ENCODE peak calls at places on chromosomes 4 and X, in ten cellular contexts. S, P, G, Z, R, N, D, F, Q and V are unnamed samples.

GRCh38 chr4:82138376-82138775 is 235.4 kb downstream of the HNRNPD start:
- DNase-seq in N (no peak), D (no peak), R (no peak), Q (no peak), P (no peak), F (no peak), S (no peak), G (no peak), Z (no peak), V (no peak)

GRCh38 chrX:152904151-152905080 is 6.5 kb downstream of the ZNF185 start:
- DNase-seq in P (peak), Z (no peak), R (peak), N (peak), Q (no peak), S (no peak), F (peak), G (peak), D (no peak), V (peak)

GRCh38 chrX:1421433-1422134 is 29.7 kb upstream of the SLC25A6 start:
- DNase-seq in D (no peak), S (no peak), N (no peak), R (peak), Q (no peak), Z (no peak), F (no peak), G (no peak), P (no peak), V (no peak)

GRCh38 chrX:96684339-96685204 is at the start of gene DIAPH2:
- DNase-seq in Z (peak), S (peak), P (peak), D (peak), Q (peak), N (peak), G (peak), R (peak), F (no peak), V (peak)

GRCh38 chrX:23736030-23736429 is 7.0 kb downstream of the ACOT9 start:
- DNase-seq in Q (no peak), R (no peak), S (no peak), N (no peak), G (no peak), D (no peak), F (no peak), P (no peak), Z (no peak), V (no peak)

GRCh38 chr4:52659722-52660261 is 691 bp upstream of the USP46 start:
- DNase-seq in S (no peak), Z (no peak), N (peak), Q (peak), F (peak), R (peak), P (peak), G (peak), D (no peak), V (no peak)

GRCh38 chr4:100360211-100360610 is 157.6 kb downstream of the EMCN start:
- DNase-seq in S (no peak), R (no peak), N (no peak), P (no peak), Z (no peak), F (no peak), Q (no peak), D (no peak), G (no peak), V (no peak)

GRCh38 chrX:32137525-32137924 is 1065.7 kb upstream of the FTHL17 start:
- DNase-seq in F (no peak), S (no peak), D (no peak), G (no peak), Q (no peak), Z (no peak), R (no peak), P (no peak), N (peak), V (no peak)

GRCh38 chr4:161522031-161522430 is 641.8 kb downstream of the FSTL5 start:
- DNase-seq in P (no peak), Q (no peak), Z (no peak), N (no peak), R (no peak), S (no peak), G (no peak), F (no peak), D (no peak), V (no peak)

GRCh38 chrX:106716004-106716403 is 10.5 kb upstream of the RNF128 start:
- DNase-seq in G (no peak), D (no peak), S (no peak), Q (no peak), P (no peak), N (no peak), F (no peak), Z (no peak), R (no peak), V (no peak)

GRCh38 chr4:114598191-114599121 is at the start of gene UGT8:
- DNase-seq in P (peak), R (peak), F (peak), Z (peak), D (no peak), N (peak), S (no peak), G (no peak), Q (peak), V (peak)

GRCh38 chrX:40855411-40855810 is 120.1 kb upstream of the MED14 start:
- DNase-seq in P (no peak), F (no peak), Z (no peak), N (no peak), Q (no peak), D (no peak), R (no peak), S (no peak), G (no peak), V (no peak)

GRCh38 chr4:20251796-20252655 is at the start of gene SLIT2:
- DNase-seq in Z (peak), Q (peak), D (peak), S (no peak), F (peak), G (peak), P (peak), N (peak), R (peak), V (peak)

GRCh38 chrX:2451456-2452316 is 49.1 kb downstream of the DHRSX start:
- DNase-seq in F (peak), Z (peak), S (no peak), P (no peak), Q (no peak), R (peak), N (peak), D (no peak), G (no peak), V (no peak)

GRCh38 chr4:102151696-102152095 is 193.6 kb downstream of the SLC39A8 start:
- DNase-seq in Q (no peak), P (no peak), G (no peak), Z (no peak), R (no peak), S (no peak), F (no peak), N (no peak), D (no peak), V (no peak)

GRCh38 chr4:99803702-99804101 is 12.9 kb upstream of the DAPP1 start:
- DNase-seq in N (no peak), F (no peak), D (no peak), G (no peak), Z (no peak), S (no peak), Q (no peak), R (no peak), P (no peak), V (no peak)

GRCh38 chr4:136078971-136079370 is 1453.3 kb downstream of the PCDH18 start:
- DNase-seq in Q (no peak), N (no peak), R (no peak), G (peak), D (no peak), S (no peak), Z (no peak), P (no peak), F (no peak), V (no peak)

DNA sequence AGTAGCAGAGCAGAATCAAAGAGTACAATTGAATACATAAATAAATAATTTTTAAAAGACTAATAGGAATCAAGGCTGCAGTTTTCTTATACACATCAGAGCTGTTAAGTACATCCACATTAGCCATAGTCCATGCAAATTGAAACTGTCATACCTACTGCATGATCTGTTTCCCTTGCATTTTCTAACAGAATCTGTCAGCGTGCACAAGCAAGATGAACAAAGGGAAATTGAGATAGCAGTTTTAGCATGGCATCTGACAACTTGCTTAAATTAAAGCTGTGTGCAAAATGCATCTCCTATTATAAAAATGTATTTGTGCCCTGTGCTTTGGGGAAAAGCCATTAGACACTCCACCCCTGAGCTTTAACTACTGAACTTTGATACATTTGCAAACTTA is 703.5 kb upstream of the GRID2 start:
- DNase-seq in R (no peak), Q (no peak), Z (no peak), D (no peak), G (no peak), P (no peak), S (no peak), F (no peak), N (no peak), V (no peak)
- TF ChIP-seq POLR2AphosphoS5 in R (no peak), Q (no peak), Z (no peak), D (no peak), G (no peak), P (no peak), S (no peak), F (no peak), N (no peak), V (no peak)

GRCh38 chr4:138241281-138242075 is 671 bp downstream of the SLC7A11 start:
- DNase-seq in N (no peak), Z (no peak), G (peak), F (peak), D (no peak), P (no peak), S (no peak), R (peak), Q (no peak), V (no peak)
- TF ChIP-seq POLR2AphosphoS5 in N (no peak), Z (no peak), G (no peak), F (no peak), D (no peak), P (no peak), S (no peak), R (no peak), Q (no peak), V (no peak)

GRCh38 chr4:174598800-174599199 is 76.5 kb upstream of the HPGD start:
- DNase-seq in F (no peak), G (no peak), N (no peak), Z (no peak), Q (no peak), D (no peak), P (no peak), R (no peak), S (no peak), V (no peak)
- TF ChIP-seq POLR2AphosphoS5 in F (no peak), G (no peak), N (no peak), Z (no peak), Q (no peak), D (no peak), P (no peak), R (no peak), S (no peak), V (no peak)

DNA sequence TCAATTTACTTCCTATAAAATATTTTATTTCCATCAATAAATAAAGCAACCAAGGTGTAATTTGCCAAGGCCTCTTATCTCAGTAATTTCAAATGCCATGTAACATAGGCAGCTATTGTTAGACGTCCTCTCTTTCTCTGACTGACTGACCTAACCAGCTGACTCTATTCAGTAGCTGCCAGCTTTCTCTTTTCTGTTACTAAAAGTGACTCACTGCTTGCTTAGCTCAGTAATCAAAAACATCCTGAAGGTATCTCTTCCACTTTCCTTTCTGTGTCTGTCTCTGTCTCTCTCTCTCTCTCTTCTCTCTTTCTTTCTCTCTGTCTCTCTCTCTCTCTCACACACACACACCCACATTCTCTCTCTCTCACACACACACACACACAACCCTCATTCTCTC is 134.2 kb downstream of the SPOCK3 start:
- DNase-seq in S (peak), D (no peak), N (no peak), Z (no peak), F (no peak), Q (no peak), G (no peak), P (no peak), R (no peak), V (no peak)
- TF ChIP-seq POLR2AphosphoS5 in S (no peak), D (no peak), N (no peak), Z (no peak), F (no peak), Q (no peak), G (no peak), P (no peak), R (no peak), V (no peak)

GRCh38 chr4:37890501-37891220 is at the start of gene TBC1D1:
- DNase-seq in R (peak), P (peak), D (no peak), F (no peak), S (no peak), N (peak), G (peak), Z (no peak), Q (peak), V (peak)

GRCh38 chr4:37893164-37893563 is 2.3 kb downstream of the TBC1D1 start:
- DNase-seq in Q (no peak), Z (no peak), N (no peak), F (no peak), G (no peak), D (no peak), S (no peak), P (no peak), R (no peak), V (no peak)

GRCh38 chr4:37891221-37892159 is 606 bp downstream of the TBC1D1 start:
- DNase-seq in Z (no peak), G (no peak), P (peak), S (no peak), Q (peak), F (no peak), R (no peak), D (no peak), N (peak), V (peak)

GRCh38 chr4:37892641-37893040 is 1.8 kb downstream of the TBC1D1 start:
- DNase-seq in P (peak), S (no peak), R (peak), F (no peak), N (no peak), G (peak), Q (peak), Z (no peak), D (no peak), V (peak)

GRCh38 chr4:37889849-37890500 is 909 bp upstream of the TBC1D1 start:
- DNase-seq in Z (no peak), R (peak), D (no peak), G (no peak), N (peak), Q (no peak), F (no peak), P (peak), S (no peak), V (no peak)
- TF ChIP-seq POLR2AphosphoS5 in Z (no peak), R (peak), D (no peak), G (no peak), N (no peak), Q (no peak), F (no peak), P (no peak), S (no peak), V (no peak)

GRCh38 chr4:6777636-6778281 is 4.8 kb upstream of the KIAA0232 start:
- DNase-seq in Q (peak), R (peak), S (no peak), F (no peak), G (peak), P (peak), N (no peak), D (no peak), Z (no peak), V (no peak)
- TF ChIP-seq POLR2AphosphoS5 in Q (no peak), R (no peak), S (no peak), F (no peak), G (no peak), P (no peak), N (no peak), D (no peak), Z (no peak), V (no peak)

GRCh38 chr4:171025776-171026175 is 787.4 kb upstream of the GALNTL6 start:
- DNase-seq in Z (no peak), G (peak), S (no peak), Q (no peak), D (no peak), P (no peak), N (no peak), F (no peak), R (no peak), V (no peak)
- TF ChIP-seq POLR2AphosphoS5 in Z (no peak), G (peak), S (no peak), Q (no peak), D (no peak), P (no peak), N (no peak), F (no peak), R (no peak), V (no peak)

GRCh38 chr4:1133033-1133432 is 19.7 kb upstream of the RNF212 start:
- DNase-seq in D (no peak), P (no peak), N (no peak), S (no peak), F (no peak), R (no peak), Z (no peak), Q (no peak), G (no peak), V (no peak)

GRCh38 chr4:1126506-1126905 is 13.1 kb upstream of the RNF212 start:
- DNase-seq in G (no peak), P (no peak), Z (no peak), D (no peak), S (no peak), N (no peak), Q (no peak), R (no peak), F (no peak), V (no peak)

GRCh38 chr4:1136028-1136427 is 22.7 kb upstream of the RNF212 start:
- DNase-seq in F (no peak), P (peak), N (no peak), S (no peak), D (no peak), R (no peak), G (peak), Z (no peak), Q (peak), V (no peak)

DNA sequence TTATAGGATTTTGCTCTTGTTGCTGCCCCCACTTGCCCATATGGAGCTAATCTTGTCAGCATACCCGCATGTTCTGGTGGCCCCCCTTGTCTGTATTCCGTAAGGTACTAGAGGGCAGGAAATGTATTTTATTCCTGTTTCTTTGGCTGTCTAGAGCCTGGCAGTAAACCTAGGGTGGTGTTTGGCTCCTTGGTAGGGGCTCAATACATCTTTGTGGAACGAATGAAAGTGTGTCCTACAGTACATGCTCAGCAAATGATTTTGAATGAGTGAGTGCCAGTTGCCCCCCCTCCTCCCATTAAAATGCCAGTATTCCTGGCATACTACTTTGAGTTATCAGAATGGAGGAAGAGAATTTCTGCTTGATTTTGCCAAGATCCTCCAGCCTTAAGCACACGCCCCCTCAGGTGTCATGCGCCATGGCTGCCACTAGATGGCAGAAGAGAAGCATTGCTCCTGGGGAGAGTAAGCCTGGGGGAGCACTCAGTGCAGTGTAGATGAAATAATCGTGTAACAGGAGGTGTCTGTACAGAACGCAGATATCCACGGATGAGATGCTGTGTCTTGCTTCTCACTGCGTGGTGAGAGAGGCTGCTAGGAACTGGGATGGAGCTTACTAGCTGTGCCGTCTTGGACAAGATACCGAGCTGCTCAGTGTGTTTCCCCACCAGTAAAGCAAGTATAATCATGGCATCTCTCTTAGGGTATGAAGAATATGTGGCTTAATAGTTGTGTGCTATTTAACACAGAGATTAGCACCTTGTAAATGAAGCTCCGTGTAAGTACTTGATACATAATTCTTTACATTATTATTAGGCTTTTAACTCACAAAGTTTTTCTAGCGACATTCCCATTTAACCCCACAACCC is 17.2 kb upstream of the RNF212 start:
- DNase-seq in S (peak), Z (peak), F (peak), R (peak), Q (peak), G (peak), N (peak), P (peak), D (peak), V (peak)
- TF ChIP-seq POLR2AphosphoS5 in S (no peak), Z (no peak), F (no peak), R (no peak), Q (no peak), G (no peak), N (no peak), P (no peak), D (peak), V (no peak)

DNA sequence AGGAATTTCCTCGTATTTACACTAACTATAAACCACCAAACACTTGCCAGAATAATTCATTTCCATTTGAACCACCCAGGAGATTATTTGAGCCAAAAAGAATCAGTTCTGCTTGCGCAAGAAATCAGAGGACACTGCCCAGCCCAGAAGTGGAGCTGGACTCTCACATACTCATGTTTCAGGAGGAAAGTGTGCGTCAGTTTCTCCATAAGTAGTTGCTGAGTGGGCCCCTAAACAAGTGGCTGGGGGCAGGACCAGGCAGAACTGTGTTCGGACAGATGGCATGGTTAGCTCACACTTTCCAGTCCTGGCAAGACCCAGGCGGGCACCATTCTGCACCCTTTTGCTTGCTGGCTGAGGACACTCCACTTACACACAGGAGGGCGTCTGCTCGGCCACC is 38.8 kb downstream of the BTC start:
- DNase-seq in P (peak), F (no peak), S (no peak), G (no peak), Q (peak), D (no peak), N (no peak), R (no peak), Z (no peak), V (no peak)
- TF ChIP-seq POLR2AphosphoS5 in P (no peak), F (no peak), S (no peak), G (no peak), Q (peak), D (no peak), N (no peak), R (no peak), Z (no peak), V (no peak)

DNA sequence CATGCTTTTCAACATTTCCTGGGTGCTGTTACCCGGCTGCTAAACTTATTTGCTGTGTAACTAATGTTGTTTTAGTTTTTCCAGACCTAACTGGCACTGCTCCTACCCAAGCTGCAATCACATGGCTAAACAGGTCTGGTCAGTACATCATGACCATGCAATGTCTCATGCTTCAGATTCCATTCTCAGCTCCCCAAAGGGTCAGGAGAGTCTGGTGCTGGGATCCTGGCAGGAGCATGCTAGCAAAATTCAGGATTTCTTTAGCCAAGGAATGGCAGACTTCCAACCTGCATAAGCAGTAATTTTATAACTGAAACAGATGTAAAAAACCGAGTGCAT is 12.6 kb upstream of the CENPU start:
- DNase-seq in D (no peak), Z (no peak), P (no peak), R (no peak), S (no peak), G (no peak), N (no peak), Q (peak), F (no peak), V (no peak)
- TF ChIP-seq POLR2AphosphoS5 in D (peak), Z (no peak), P (peak), R (no peak), S (no peak), G (peak), N (no peak), Q (no peak), F (no peak), V (no peak)